ENCODE peak calls at places on chromosomes 13 and 19, in four cellular contexts. N is naive thymus-derived CD4-positive, alpha-beta T cell; R is psoas muscle; O is MCF 10A. C is an unnamed sample.

GRCh38 chr13:24215732-24216131 is 55.2 kb downstream of the SPATA13 start:
- DNase-seq in R (no peak), O (no peak), N (no peak), C (no peak)

GRCh38 chr19:49094505-49095482 is 9.5 kb downstream of the SNRNP70 start:
- DNase-seq in R (peak), O (no peak), N (no peak), C (no peak)

GRCh38 chr13:48126944-48127814 is 32.3 kb upstream of the MED4 start:
- DNase-seq in R (peak), O (peak), N (peak), C (peak)

GRCh38 chr13:113425931-113426590 is 27.2 kb downstream of the ADPRHL1 start:
- DNase-seq in O (peak), R (no peak), N (no peak), C (no peak)

GRCh38 chr19:8515317-8515716 is 1.4 kb upstream of the ZNF414 start:
- DNase-seq in N (peak), O (no peak), R (no peak), C (no peak)

GRCh38 chr19:31070126-31070525 is 279.1 kb downstream of the TSHZ3 start:
- DNase-seq in O (no peak), N (no peak), R (no peak), C (no peak)

GRCh38 chr19:8423821-8424223 is 10.7 kb downstream of the MARCHF2 start:
- DNase-seq in O (peak), N (no peak), R (peak), C (no peak)

GRCh38 chr13:50810998-50811397 is 32.5 kb downstream of the DLEU7 start:
- DNase-seq in R (no peak), O (no peak), N (no peak), C (no peak)

GRCh38 chr13:55418095-55418494 is 1722.6 kb upstream of the PRR20A start:
- DNase-seq in O (no peak), N (no peak), R (no peak), C (no peak)

GRCh38 chr13:99823961-99824360 is 147.6 kb downstream of the ZIC5 start:
- DNase-seq in R (no peak), O (no peak), N (no peak), C (no peak)

GRCh38 chr19:29247051-29247450 is 34.1 kb upstream of the UQCRFS1 start:
- DNase-seq in R (no peak), N (no peak), O (no peak), C (no peak)

GRCh38 chr19:10352764-10353671 is 13.6 kb upstream of the ICAM3 start:
- DNase-seq in N (no peak), R (peak), O (no peak), C (peak)

C was measured in NCI-H526.